ENCODE peak calls at places on chromosome X, in four cellular contexts. One of them, this sample, is unnamed.

GRCh38 chrX:84362184-84362838 is 139.9 kb downstream of the HDX start:
- DNase-seq in aorta: no peak
- DNase-seq in neural progenitor cell: no peak
- DNase-seq in astrocyte: no peak
- DNase-seq in this sample: no peak

GRCh38 chrX:1599791-1600405 is 8.5 kb downstream of the AKAP17A start:
- DNase-seq in neural progenitor cell: no peak
- DNase-seq in aorta: peak; percentile 68
- DNase-seq in astrocyte: no peak
- DNase-seq in this sample: no peak

GRCh38 chrX:15930585-15930984 is 76.0 kb upstream of the AP1S2 start:
- DNase-seq in astrocyte: peak; percentile 32
- DNase-seq in neural progenitor cell: peak; percentile 76
- DNase-seq in aorta: no peak
- DNase-seq in this sample: no peak

GRCh38 chrX:132270699-132271098 is 51.5 kb upstream of the RAP2C start:
- DNase-seq in aorta: no peak
- DNase-seq in neural progenitor cell: no peak
- DNase-seq in astrocyte: peak; percentile 78
- DNase-seq in this sample: no peak

GRCh38 chrX:113059714-113060113 is 219.1 kb upstream of the AMOT start:
- DNase-seq in neural progenitor cell: no peak
- DNase-seq in aorta: no peak
- DNase-seq in astrocyte: peak; percentile 47
- DNase-seq in this sample: no peak

GRCh38 chrX:34521563-34521962 is 135.5 kb downstream of the TMEM47 start:
- DNase-seq in aorta: no peak
- DNase-seq in astrocyte: no peak
- DNase-seq in neural progenitor cell: peak; percentile 55
- DNase-seq in this sample: no peak

GRCh38 chrX:134459683-134460004 is 321 bp upstream of the HPRT1 start:
- DNase-seq in astrocyte: no peak
- DNase-seq in aorta: no peak
- DNase-seq in neural progenitor cell: no peak
- DNase-seq in this sample: no peak

GRCh38 chrX:19746919-19747671 is 140.3 kb downstream of the SH3KBP1 start:
- DNase-seq in neural progenitor cell: peak; percentile 18
- DNase-seq in astrocyte: no peak
- DNase-seq in aorta: no peak
- DNase-seq in this sample: no peak

GRCh38 chrX:137151403-137151802 is 117.6 kb upstream of the GPR101 start:
- DNase-seq in astrocyte: no peak
- DNase-seq in neural progenitor cell: no peak
- DNase-seq in aorta: no peak
- DNase-seq in this sample: no peak

GRCh38 chrX:123085311-123085940 is 98.7 kb upstream of the GRIA3 start:
- DNase-seq in aorta: no peak
- DNase-seq in astrocyte: peak; percentile 19
- DNase-seq in neural progenitor cell: peak; percentile 11
- DNase-seq in this sample: no peak

GRCh38 chrX:119758682-119759332 is 419 bp downstream of the SOWAHD start:
- DNase-seq in astrocyte: no peak
- DNase-seq in aorta: peak; percentile 78
- DNase-seq in neural progenitor cell: peak; percentile 46
- DNase-seq in this sample: no peak

GRCh38 chrX:68072016-68072415 is 361.3 kb downstream of the OPHN1 start:
- DNase-seq in neural progenitor cell: no peak
- DNase-seq in aorta: no peak
- DNase-seq in astrocyte: no peak
- DNase-seq in this sample: no peak

GRCh38 chrX:13899607-13900006 is 82.7 kb upstream of the GPM6B start:
- DNase-seq in aorta: no peak
- DNase-seq in neural progenitor cell: no peak
- DNase-seq in astrocyte: peak; percentile 86
- DNase-seq in this sample: no peak